ENCODE peak calls at places on chromosomes 12 and 14, in nine cellular contexts. One of them, this sample, is unnamed.

GRCh38 chr12:12549426-12549825 is 13.2 kb downstream of the DUSP16 start:
- DNase-seq in upper lobe of left lung: no peak
- DNase-seq in stimulated activated CD8-positive, alpha-beta memory T cell treated with anti-CD3 and anti-CD28 coated beads, Interleukin-4, amount 100 ng/mL, for 24 hours: no peak
- DNase-seq in HFFc6: no peak
- DNase-seq in prostate gland: no peak
- DNase-seq in NCI-H524: no peak
- DNase-seq in psoas muscle: no peak
- DNase-seq in skeletal muscle cell: no peak
- DNase-seq in SW480: no peak
- DNase-seq in this sample: no peak

GRCh38 chr12:116492703-116493324 is 66.4 kb upstream of the MAP1LC3B2 start:
- DNase-seq in upper lobe of left lung: no peak
- DNase-seq in stimulated activated CD8-positive, alpha-beta memory T cell treated with anti-CD3 and anti-CD28 coated beads, Interleukin-4, amount 100 ng/mL, for 24 hours: no peak
- DNase-seq in HFFc6: peak; percentile 83
- DNase-seq in prostate gland: no peak
- DNase-seq in NCI-H524: no peak
- DNase-seq in psoas muscle: no peak
- DNase-seq in skeletal muscle cell: no peak
- DNase-seq in SW480: peak; percentile 37
- DNase-seq in this sample: no peak

GRCh38 chr14:80310950-80311349 is 99.6 kb upstream of the DIO2 start:
- DNase-seq in upper lobe of left lung: no peak
- DNase-seq in stimulated activated CD8-positive, alpha-beta memory T cell treated with anti-CD3 and anti-CD28 coated beads, Interleukin-4, amount 100 ng/mL, for 24 hours: no peak
- DNase-seq in HFFc6: no peak
- DNase-seq in prostate gland: no peak
- DNase-seq in NCI-H524: no peak
- DNase-seq in psoas muscle: no peak
- DNase-seq in skeletal muscle cell: peak; percentile 32
- DNase-seq in SW480: no peak
- DNase-seq in this sample: peak; percentile 15

GRCh38 chr12:6927999-6928702 is 392 bp downstream of the ATN1 start:
- DNase-seq in upper lobe of left lung: peak; percentile 87
- DNase-seq in stimulated activated CD8-positive, alpha-beta memory T cell treated with anti-CD3 and anti-CD28 coated beads, Interleukin-4, amount 100 ng/mL, for 24 hours: no peak
- DNase-seq in HFFc6: no peak
- DNase-seq in prostate gland: no peak
- DNase-seq in NCI-H524: no peak
- DNase-seq in psoas muscle: no peak
- DNase-seq in skeletal muscle cell: no peak
- DNase-seq in SW480: no peak
- DNase-seq in this sample: no peak

GRCh38 chr14:32611752-32612151 is 282.7 kb downstream of the AKAP6 start:
- DNase-seq in upper lobe of left lung: no peak
- DNase-seq in stimulated activated CD8-positive, alpha-beta memory T cell treated with anti-CD3 and anti-CD28 coated beads, Interleukin-4, amount 100 ng/mL, for 24 hours: no peak
- DNase-seq in HFFc6: peak; percentile 83
- DNase-seq in prostate gland: no peak
- DNase-seq in NCI-H524: peak; percentile 39
- DNase-seq in psoas muscle: no peak
- DNase-seq in skeletal muscle cell: peak; percentile 84
- DNase-seq in SW480: no peak
- DNase-seq in this sample: no peak

GRCh38 chr12:1812650-1813302 is 7.6 kb upstream of the LRTM2 start:
- DNase-seq in upper lobe of left lung: no peak
- DNase-seq in stimulated activated CD8-positive, alpha-beta memory T cell treated with anti-CD3 and anti-CD28 coated beads, Interleukin-4, amount 100 ng/mL, for 24 hours: no peak
- DNase-seq in HFFc6: no peak
- DNase-seq in prostate gland: no peak
- DNase-seq in NCI-H524: no peak
- DNase-seq in psoas muscle: no peak
- DNase-seq in skeletal muscle cell: no peak
- DNase-seq in SW480: peak; percentile 61
- DNase-seq in this sample: no peak

GRCh38 chr14:24149302-24149969 is 2.1 kb downstream of the RNF31 start:
- DNase-seq in upper lobe of left lung: no peak
- DNase-seq in stimulated activated CD8-positive, alpha-beta memory T cell treated with anti-CD3 and anti-CD28 coated beads, Interleukin-4, amount 100 ng/mL, for 24 hours: no peak
- DNase-seq in HFFc6: no peak
- DNase-seq in prostate gland: no peak
- DNase-seq in NCI-H524: no peak
- DNase-seq in psoas muscle: no peak
- DNase-seq in skeletal muscle cell: no peak
- DNase-seq in SW480: no peak
- DNase-seq in this sample: no peak

GRCh38 chr12:89504560-89505346 is 19.8 kb downstream of the GALNT4 start:
- DNase-seq in upper lobe of left lung: no peak
- DNase-seq in stimulated activated CD8-positive, alpha-beta memory T cell treated with anti-CD3 and anti-CD28 coated beads, Interleukin-4, amount 100 ng/mL, for 24 hours: no peak
- DNase-seq in HFFc6: no peak
- DNase-seq in prostate gland: no peak
- DNase-seq in NCI-H524: no peak
- DNase-seq in psoas muscle: no peak
- DNase-seq in skeletal muscle cell: no peak
- DNase-seq in SW480: no peak
- DNase-seq in this sample: no peak

GRCh38 chr14:101255765-101256125 is 305.6 kb upstream of the DIO3 start:
- DNase-seq in upper lobe of left lung: no peak
- DNase-seq in stimulated activated CD8-positive, alpha-beta memory T cell treated with anti-CD3 and anti-CD28 coated beads, Interleukin-4, amount 100 ng/mL, for 24 hours: no peak
- DNase-seq in HFFc6: no peak
- DNase-seq in prostate gland: no peak
- DNase-seq in NCI-H524: no peak
- DNase-seq in psoas muscle: no peak
- DNase-seq in skeletal muscle cell: no peak
- DNase-seq in SW480: no peak
- DNase-seq in this sample: no peak

GRCh38 chr12:65182012-65182739 is 12.8 kb downstream of the LEMD3 start:
- DNase-seq in upper lobe of left lung: no peak
- DNase-seq in stimulated activated CD8-positive, alpha-beta memory T cell treated with anti-CD3 and anti-CD28 coated beads, Interleukin-4, amount 100 ng/mL, for 24 hours: no peak
- DNase-seq in HFFc6: no peak
- DNase-seq in prostate gland: no peak
- DNase-seq in NCI-H524: no peak
- DNase-seq in psoas muscle: no peak
- DNase-seq in skeletal muscle cell: no peak
- DNase-seq in SW480: no peak
- DNase-seq in this sample: no peak

GRCh38 chr12:2256453-2256852 is 203.7 kb downstream of the CACNA1C start:
- DNase-seq in upper lobe of left lung: no peak
- DNase-seq in stimulated activated CD8-positive, alpha-beta memory T cell treated with anti-CD3 and anti-CD28 coated beads, Interleukin-4, amount 100 ng/mL, for 24 hours: no peak
- DNase-seq in HFFc6: peak; percentile 83
- DNase-seq in prostate gland: no peak
- DNase-seq in NCI-H524: no peak
- DNase-seq in psoas muscle: no peak
- DNase-seq in skeletal muscle cell: peak; percentile 66
- DNase-seq in SW480: no peak
- DNase-seq in this sample: no peak

GRCh38 chr14:98957211-98958047 is 314.6 kb downstream of the BCL11B start:
- DNase-seq in upper lobe of left lung: no peak
- DNase-seq in stimulated activated CD8-positive, alpha-beta memory T cell treated with anti-CD3 and anti-CD28 coated beads, Interleukin-4, amount 100 ng/mL, for 24 hours: no peak
- DNase-seq in HFFc6: peak; percentile 23
- DNase-seq in prostate gland: no peak
- DNase-seq in NCI-H524: no peak
- DNase-seq in psoas muscle: peak; percentile 72
- DNase-seq in skeletal muscle cell: peak; percentile 56
- DNase-seq in SW480: peak; percentile 47
- DNase-seq in this sample: no peak

GRCh38 chr12:75959506-75959905 is 72.1 kb downstream of the PHLDA1 start:
- DNase-seq in upper lobe of left lung: no peak
- DNase-seq in stimulated activated CD8-positive, alpha-beta memory T cell treated with anti-CD3 and anti-CD28 coated beads, Interleukin-4, amount 100 ng/mL, for 24 hours: no peak
- DNase-seq in HFFc6: peak; percentile 67
- DNase-seq in prostate gland: no peak
- DNase-seq in NCI-H524: no peak
- DNase-seq in psoas muscle: no peak
- DNase-seq in skeletal muscle cell: no peak
- DNase-seq in SW480: peak; percentile 77
- DNase-seq in this sample: no peak

GRCh38 chr12:103742349-103742784 is 98.7 kb downstream of the NT5DC3 start:
- DNase-seq in upper lobe of left lung: peak; percentile 33
- DNase-seq in stimulated activated CD8-positive, alpha-beta memory T cell treated with anti-CD3 and anti-CD28 coated beads, Interleukin-4, amount 100 ng/mL, for 24 hours: no peak
- DNase-seq in HFFc6: peak; percentile 25
- DNase-seq in prostate gland: peak; percentile 58
- DNase-seq in NCI-H524: peak; percentile 74
- DNase-seq in psoas muscle: no peak
- DNase-seq in skeletal muscle cell: no peak
- DNase-seq in SW480: peak; percentile 20
- DNase-seq in this sample: no peak

GRCh38 chr12:6295187-6295811 is 15.2 kb upstream of the PLEKHG6 start:
- DNase-seq in upper lobe of left lung: no peak
- DNase-seq in stimulated activated CD8-positive, alpha-beta memory T cell treated with anti-CD3 and anti-CD28 coated beads, Interleukin-4, amount 100 ng/mL, for 24 hours: no peak
- DNase-seq in HFFc6: peak; percentile 90
- DNase-seq in prostate gland: no peak
- DNase-seq in NCI-H524: no peak
- DNase-seq in psoas muscle: no peak
- DNase-seq in skeletal muscle cell: no peak
- DNase-seq in SW480: peak; percentile 98
- DNase-seq in this sample: peak; percentile 88

GRCh38 chr12:100404769-100405407 is 48.0 kb downstream of the SLC17A8 start:
- DNase-seq in upper lobe of left lung: no peak
- DNase-seq in stimulated activated CD8-positive, alpha-beta memory T cell treated with anti-CD3 and anti-CD28 coated beads, Interleukin-4, amount 100 ng/mL, for 24 hours: no peak
- DNase-seq in HFFc6: no peak
- DNase-seq in prostate gland: peak; percentile 28
- DNase-seq in NCI-H524: peak; percentile 22
- DNase-seq in psoas muscle: no peak
- DNase-seq in skeletal muscle cell: peak; percentile 9
- DNase-seq in SW480: no peak
- DNase-seq in this sample: peak; percentile 17